ENCODE peak calls at places on chromosomes 1 and 21, in four cellular contexts. Q is fibroblast of lung, F is BE2C, W is ovary. S is an unnamed sample.

GRCh38 chr1:173255214-173255813 is 48.2 kb upstream of the TNFSF4 start:
- DNase-seq in F (peak), Q (peak), W (no peak), S (peak)

GRCh38 chr1:29490204-29490934 is 254.0 kb downstream of the PTPRU start:
- DNase-seq in F (no peak), Q (no peak), W (no peak), S (no peak)

GRCh38 chr1:176559474-176560390 is 96.8 kb downstream of the PAPPA2 start:
- DNase-seq in Q (peak), W (no peak), F (peak), S (peak)

GRCh38 chr21:34243562-34243961 is 120.2 kb upstream of the KCNE2 start:
- DNase-seq in Q (peak), F (peak), W (no peak), S (peak)

GRCh38 chr1:58732087-58732486 is 32.2 kb upstream of the MYSM1 start:
- DNase-seq in Q (peak), F (no peak), W (no peak), S (no peak)

GRCh38 chr21:38476385-38476784 is 21.9 kb downstream of the ERG start:
- DNase-seq in W (no peak), F (no peak), Q (no peak), S (no peak)

GRCh38 chr1:61992257-61992656 is 202.4 kb upstream of the L1TD1 start:
- DNase-seq in W (no peak), Q (no peak), F (no peak), S (no peak)

GRCh38 chr1:54274448-54274847 is 74.5 kb downstream of the MRPL37 start:
- DNase-seq in W (no peak), Q (no peak), F (no peak), S (no peak)

GRCh38 chr1:14109276-14109635 is 409.3 kb downstream of the PRDM2 start:
- DNase-seq in W (no peak), Q (no peak), F (no peak), S (no peak)

GRCh38 chr1:154174654-154175053 is 17.2 kb downstream of the TPM3 start:
- DNase-seq in Q (no peak), F (no peak), W (no peak), S (no peak)

GRCh38 chr1:113012149-113012548 is 56.2 kb upstream of the SLC16A1 start:
- DNase-seq in Q (no peak), W (no peak), F (no peak), S (no peak)

GRCh38 chr1:103525114-103525606 is 339 bp upstream of the RNPC3 start:
- DNase-seq in F (no peak), Q (peak), W (no peak), S (no peak)

GRCh38 chr1:43997295-43997694 is 5.9 kb downstream of the CCDC24 start:
- DNase-seq in Q (no peak), W (no peak), F (no peak), S (no peak)

GRCh38 chr1:86380257-86380861 is 15.8 kb downstream of the ODF2L start:
- DNase-seq in F (no peak), W (no peak), Q (peak), S (no peak)

GRCh38 chr1:227317541-227318002 is 720 bp downstream of the CDC42BPA start:
- DNase-seq in W (peak), Q (peak), F (peak), S (peak)

GRCh38 chr1:113129529-113130185 is 56.7 kb downstream of the LRIG2 start:
- DNase-seq in W (no peak), F (no peak), Q (no peak), S (no peak)

GRCh38 chr21:42125571-42126544 is 54.7 kb downstream of the UMODL1 start:
- DNase-seq in F (no peak), Q (peak), W (no peak), S (no peak)
- TF ChIP-seq CTCF in F (peak), Q (no peak), W (no peak), S (peak)

DNA sequence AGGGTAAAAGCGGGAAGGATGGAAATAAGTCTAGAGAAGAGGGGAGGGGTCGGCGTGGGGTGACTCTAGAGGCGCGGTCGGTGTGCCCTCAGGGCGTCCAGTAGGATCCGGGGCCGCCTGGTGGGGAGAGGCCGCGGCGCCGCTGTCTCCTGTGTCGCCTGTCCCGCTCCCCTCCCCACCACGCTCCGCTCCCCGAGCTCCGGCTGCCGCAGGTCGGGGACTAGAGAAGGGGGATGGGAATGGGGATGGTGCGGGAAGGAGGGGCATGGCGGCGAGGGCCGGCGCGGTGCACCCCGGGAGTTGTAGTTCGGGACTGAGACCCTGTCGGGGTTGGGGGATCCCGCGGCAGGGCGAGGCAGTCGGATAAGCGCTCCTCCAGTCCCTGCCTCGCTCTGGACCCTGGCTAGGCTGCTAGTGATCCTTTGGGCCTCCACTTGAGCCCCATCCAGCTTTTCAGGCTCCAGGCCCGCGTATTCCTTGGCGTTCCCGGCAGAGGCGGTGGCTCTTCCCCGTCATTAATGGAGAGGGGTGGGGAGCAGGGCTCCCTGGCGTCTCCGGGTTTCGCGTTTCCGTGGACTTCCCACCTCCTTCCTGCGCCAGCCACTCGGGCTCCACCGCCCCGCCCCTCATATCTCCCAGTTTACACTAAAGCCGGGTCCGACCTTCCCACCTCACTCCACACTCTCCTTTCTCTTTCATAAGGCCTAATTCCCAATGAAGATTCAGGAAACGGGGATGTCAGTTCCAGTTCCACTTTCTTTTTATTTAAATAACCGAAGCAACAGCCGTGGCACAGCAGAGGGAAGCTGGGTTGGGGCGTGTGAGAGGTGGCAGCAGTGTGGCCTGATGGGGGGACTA is at the start of gene ENTREP3:
- DNase-seq in F (peak), W (peak), Q (peak), S (peak)
- TF ChIP-seq CTCF in F (no peak), W (no peak), Q (no peak), S (peak)

GRCh38 chr1:20152599-20152930 is 13.4 kb downstream of the PLA2G2F start:
- DNase-seq in W (no peak), F (no peak), Q (no peak), S (no peak)
- TF ChIP-seq CTCF in W (no peak), F (no peak), Q (no peak), S (peak)

GRCh38 chr21:35288238-35288637 is 239.1 kb upstream of the RUNX1 start:
- DNase-seq in W (no peak), Q (no peak), F (no peak), S (no peak)

GRCh38 chr21:35280221-35280620 is 231.1 kb upstream of the RUNX1 start:
- DNase-seq in Q (no peak), F (no peak), W (no peak), S (no peak)

GRCh38 chr21:35281946-35282345 is 232.8 kb upstream of the RUNX1 start:
- DNase-seq in F (no peak), W (no peak), Q (no peak), S (no peak)

GRCh38 chr21:35284199-35284598 is 235.1 kb upstream of the RUNX1 start:
- DNase-seq in Q (no peak), F (no peak), W (peak), S (no peak)

GRCh38 chr21:35282944-35283343 is 233.8 kb upstream of the RUNX1 start:
- DNase-seq in F (no peak), W (no peak), Q (no peak), S (no peak)
- TF ChIP-seq CTCF in F (no peak), W (no peak), Q (no peak), S (no peak)

DNA sequence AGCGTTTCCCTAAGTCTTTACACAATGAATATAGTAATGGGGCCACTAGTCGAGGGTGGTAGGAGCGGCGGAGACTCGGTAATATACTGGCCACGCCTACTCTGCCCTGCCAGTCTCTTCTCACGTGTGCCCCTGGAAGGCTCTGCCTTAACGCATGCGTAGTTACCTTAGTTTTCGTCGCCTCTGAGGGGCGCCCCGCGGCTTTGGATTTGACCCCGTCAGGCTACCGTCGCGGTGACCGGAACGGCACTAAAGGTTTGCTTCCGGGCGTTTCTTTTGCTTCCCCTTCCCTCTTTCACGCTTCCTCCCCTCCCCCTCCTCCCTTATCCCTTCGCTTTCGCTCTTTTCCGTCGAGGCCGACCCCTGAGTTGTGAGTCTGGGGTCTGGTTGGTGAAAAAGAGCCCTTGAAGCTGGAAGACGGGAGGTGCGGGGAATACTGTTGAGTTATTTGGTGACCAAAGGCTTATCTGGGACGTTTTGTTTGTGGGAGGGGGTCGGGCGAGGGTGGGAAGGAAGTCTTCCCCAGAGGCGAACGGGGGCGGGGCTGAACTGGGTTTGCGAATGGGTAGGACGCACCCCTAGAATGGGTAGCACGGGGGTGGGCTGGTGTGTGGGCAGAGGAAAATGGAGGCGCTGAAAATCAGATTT is at the start of gene SETDB1:
- DNase-seq in Q (peak), W (peak), F (peak), S (peak)
- TF ChIP-seq CTCF in Q (no peak), W (no peak), F (no peak), S (no peak)

DNA sequence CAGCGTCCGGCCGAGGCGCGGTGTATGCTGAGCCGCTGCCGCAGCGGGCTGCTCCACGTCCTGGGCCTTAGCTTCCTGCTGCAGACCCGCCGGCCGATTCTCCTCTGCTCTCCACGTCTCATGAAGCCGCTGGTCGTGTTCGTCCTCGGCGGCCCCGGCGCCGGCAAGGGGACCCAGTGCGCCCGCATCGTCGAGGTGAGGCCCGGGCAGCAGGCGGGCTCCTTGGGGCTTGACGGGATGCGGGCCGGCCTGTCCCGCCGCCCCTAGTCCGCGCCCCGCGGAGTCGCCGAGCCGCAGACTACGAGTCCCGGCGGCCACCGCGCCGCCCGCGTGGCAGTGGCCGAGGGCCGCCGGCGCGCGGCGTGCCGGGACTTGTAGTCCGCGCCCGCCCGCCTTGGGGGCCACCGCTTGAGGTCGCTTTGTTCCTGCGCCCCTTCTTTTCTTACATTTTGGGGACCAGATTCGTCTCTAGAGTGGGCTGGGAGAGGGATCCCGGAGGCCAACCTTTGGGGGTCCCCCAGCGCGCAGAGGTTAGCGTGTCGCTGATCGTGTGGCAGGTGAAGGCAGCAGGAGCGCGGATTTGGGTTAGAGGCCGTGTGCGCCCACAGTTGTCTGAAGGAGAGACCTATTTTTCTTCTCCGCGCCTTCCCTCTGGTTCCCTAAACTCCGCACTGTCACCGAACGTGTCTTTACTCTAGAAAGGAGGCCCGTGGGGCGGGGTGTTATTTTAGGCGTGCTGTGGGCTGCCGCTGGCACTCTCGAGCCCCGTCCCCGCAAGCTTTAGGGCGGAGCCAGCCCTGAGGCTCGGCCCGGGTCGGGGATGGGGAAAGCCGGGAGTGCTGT is 553 bp downstream of the CMPK1 start:
- DNase-seq in Q (peak), F (peak), W (peak), S (peak)
- TF ChIP-seq CTCF in Q (peak), F (no peak), W (no peak), S (no peak)

GRCh38 chr1:189977184-189977583 is 500.5 kb downstream of the BRINP3 start:
- DNase-seq in W (no peak), Q (no peak), F (no peak), S (no peak)
- TF ChIP-seq CTCF in W (no peak), Q (no peak), F (no peak), S (no peak)

GRCh38 chr1:5750186-5751170 is 241.7 kb downstream of the NPHP4 start:
- DNase-seq in W (no peak), F (no peak), Q (no peak), S (no peak)

GRCh38 chr1:5751171-5751556 is 241.1 kb downstream of the NPHP4 start:
- DNase-seq in W (no peak), F (no peak), Q (no peak), S (no peak)

GRCh38 chr1:5752715-5753330 is 239.4 kb downstream of the NPHP4 start:
- DNase-seq in W (no peak), F (no peak), Q (no peak), S (no peak)

GRCh38 chr1:5753431-5754078 is 238.7 kb downstream of the NPHP4 start:
- DNase-seq in F (no peak), Q (no peak), W (no peak), S (no peak)

GRCh38 chr1:5751833-5752714 is 240.2 kb downstream of the NPHP4 start:
- DNase-seq in W (no peak), F (no peak), Q (no peak), S (no peak)
- TF ChIP-seq CTCF in W (no peak), F (no peak), Q (no peak), S (no peak)

DNA sequence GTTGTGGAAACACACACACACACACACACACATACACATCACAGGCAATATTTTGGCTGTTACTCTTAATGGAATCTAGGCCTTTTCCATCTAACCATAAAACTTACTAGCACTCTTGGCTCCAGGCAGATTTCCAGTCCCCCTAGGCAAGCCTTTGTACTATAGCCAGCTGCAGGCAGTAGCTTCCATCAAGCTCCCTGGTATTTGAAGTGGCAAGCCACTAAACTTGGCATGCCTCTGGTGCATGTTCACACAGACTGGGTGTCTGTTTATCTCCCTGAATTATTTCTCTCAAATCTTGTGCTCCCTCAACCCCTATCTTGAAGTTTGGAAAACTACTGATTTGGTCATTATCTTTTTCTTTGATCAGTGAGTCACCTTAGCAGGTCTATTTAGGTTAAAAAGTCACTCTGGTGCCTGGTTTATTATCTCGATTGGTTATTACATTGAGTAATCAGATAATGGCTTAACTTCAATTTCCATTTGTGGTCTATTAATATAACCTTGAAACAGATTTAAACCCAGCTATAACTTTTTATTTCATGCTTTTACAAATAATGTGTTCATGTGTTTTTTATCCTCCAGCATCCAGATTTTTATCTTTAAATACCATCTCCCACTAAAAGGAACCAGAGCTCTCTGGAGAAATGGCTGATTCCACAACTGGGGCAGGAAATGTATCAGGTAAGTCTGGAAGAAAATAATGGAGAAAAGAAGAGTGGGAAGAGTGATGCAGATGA is 2.7 kb upstream of the RBM15 start:
- DNase-seq in F (peak), W (no peak), Q (no peak), S (no peak)
- TF ChIP-seq CTCF in F (no peak), W (no peak), Q (no peak), S (no peak)

DNA sequence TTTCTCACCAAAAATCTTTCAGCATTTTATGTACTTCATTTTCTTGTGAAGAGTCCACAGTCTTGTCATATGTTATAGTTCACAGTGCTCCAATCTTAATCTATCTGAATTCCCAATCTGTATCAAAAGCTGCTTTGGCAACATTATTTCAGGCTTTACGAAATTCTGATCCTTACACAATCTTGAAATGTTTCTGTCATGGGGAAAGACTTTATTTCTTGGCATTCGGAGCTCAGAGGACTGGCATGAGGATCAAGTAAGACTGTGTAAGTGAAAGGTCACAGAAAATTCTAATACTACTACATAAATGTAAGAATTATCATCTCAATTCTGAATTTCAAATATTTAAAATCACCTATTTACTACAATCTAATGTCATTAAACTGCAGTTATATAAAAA is 2.0 kb downstream of the USP33 start:
- DNase-seq in Q (peak), W (no peak), F (no peak), S (no peak)
- TF ChIP-seq CTCF in Q (no peak), W (no peak), F (no peak), S (no peak)